ENCODE peak calls at places on chromosomes 11 and 22, in six cellular contexts. X is transverse colon, O is esophagus squamous epithelium, N is ovary, W is heart left ventricle, F is spleen. G is an unnamed sample.

GRCh38 chr11:119584193-119585037 is 144.6 kb downstream of the NECTIN1 start:
- DNase-seq in X (no peak), O (no peak), N (no peak), W (peak), F (no peak), G (peak)

GRCh38 chr11:2186669-2187266 is 15.2 kb upstream of the TH start:
- DNase-seq in X (peak), O (no peak), N (no peak), W (no peak), F (no peak), G (no peak)

GRCh38 chr11:7513210-7514098 is at the start of gene PPFIBP2:
- DNase-seq in X (peak), O (no peak), N (peak), W (peak), F (peak), G (peak)

GRCh38 chr11:2091112-2091746 is 48.0 kb downstream of the IGF2 start:
- DNase-seq in X (no peak), O (no peak), N (no peak), W (no peak), F (peak), G (peak)

GRCh38 chr11:12569499-12570040 is 104.7 kb upstream of the TEAD1 start:
- DNase-seq in X (no peak), O (no peak), N (no peak), W (no peak), F (no peak), G (no peak)

GRCh38 chr11:133719532-133720235 is 125.6 kb downstream of the SPATA19 start:
- DNase-seq in X (no peak), O (no peak), N (no peak), W (no peak), F (no peak), G (no peak)

GRCh38 chr11:74462009-74462408 is 5.3 kb downstream of the KCNE3 start:
- DNase-seq in X (peak), O (no peak), N (peak), W (peak), F (peak), G (peak)

GRCh38 chr11:84824624-84825023 is 802.5 kb downstream of the DLG2 start:
- DNase-seq in X (no peak), O (no peak), N (no peak), W (no peak), F (no peak), G (no peak)

GRCh38 chr22:46905415-46905814 is 143.0 kb downstream of the TBC1D22A start:
- DNase-seq in X (no peak), O (no peak), N (no peak), W (no peak), F (no peak), G (no peak)

GRCh38 chr11:3747704-3748103 is 49.6 kb downstream of the NUP98 start:
- DNase-seq in X (no peak), O (no peak), N (no peak), W (no peak), F (no peak), G (no peak)

GRCh38 chr11:2518112-2518982 is 73.5 kb downstream of the KCNQ1 start:
- DNase-seq in X (peak), O (no peak), N (peak), W (peak), F (peak), G (peak)

GRCh38 chr11:32231909-32232493 is 141.1 kb downstream of the RCN1 start:
- DNase-seq in X (no peak), O (no peak), N (no peak), W (no peak), F (no peak), G (no peak)

GRCh38 chr11:9535189-9535781 is 38.2 kb upstream of the WEE1 start:
- DNase-seq in X (peak), O (no peak), N (no peak), W (peak), F (peak), G (peak)

GRCh38 chr11:116691779-116692178 is 81.0 kb downstream of the BUD13 start:
- DNase-seq in X (peak), O (no peak), N (peak), W (peak), F (peak), G (peak)

GRCh38 chr22:24810043-24810749 is 4.2 kb downstream of the SGSM1 start:
- DNase-seq in X (no peak), O (no peak), N (no peak), W (no peak), F (no peak), G (peak)

GRCh38 chr11:124920870-124921609 is 2.0 kb downstream of the HEPN1 start:
- DNase-seq in X (peak), O (no peak), N (peak), W (peak), F (peak), G (peak)

GRCh38 chr22:32562396-32562795 is 87.8 kb downstream of the FBXO7 start:
- DNase-seq in X (no peak), O (no peak), N (no peak), W (no peak), F (no peak), G (peak)

GRCh38 chr11:7300281-7300680 is 48.6 kb downstream of the SYT9 start:
- DNase-seq in X (no peak), O (no peak), N (no peak), W (no peak), F (no peak), G (no peak)

GRCh38 chr11:123570939-123571590 is 83.4 kb downstream of the SCN3B start:
- DNase-seq in X (no peak), O (no peak), N (no peak), W (no peak), F (no peak), G (no peak)

GRCh38 chr11:76217653-76218160 is 11.4 kb upstream of the WNT11 start:
- DNase-seq in X (no peak), O (no peak), N (no peak), W (peak), F (no peak), G (no peak)

GRCh38 chr11:95519912-95520311 is 269.7 kb downstream of the FAM76B start:
- DNase-seq in X (no peak), O (no peak), N (no peak), W (no peak), F (no peak), G (no peak)

GRCh38 chr11:97667057-97667456 is 1277.2 kb downstream of the JRKL start:
- DNase-seq in X (no peak), O (no peak), N (no peak), W (no peak), F (no peak), G (no peak)

GRCh38 chr11:106389096-106389495 is 311.6 kb downstream of the AASDHPPT start:
- DNase-seq in X (no peak), O (no peak), N (no peak), W (no peak), F (no peak), G (no peak)

GRCh38 chr11:119599864-119600593 is 129.0 kb downstream of the NECTIN1 start:
- DNase-seq in X (no peak), O (no peak), N (no peak), W (no peak), F (no peak), G (no peak)

GRCh38 chr11:12719221-12719620 is 45.0 kb downstream of the TEAD1 start:
- DNase-seq in X (no peak), O (no peak), N (no peak), W (no peak), F (no peak), G (no peak)

GRCh38 chr11:2534957-2535672 is 90.3 kb downstream of the KCNQ1 start:
- DNase-seq in X (peak), O (no peak), N (no peak), W (peak), F (peak), G (peak)

GRCh38 chr22:37545703-37546435 is 14.4 kb upstream of the CDC42EP1 start:
- DNase-seq in X (peak), O (no peak), N (peak), W (peak), F (peak), G (peak)

GRCh38 chr11:1041936-1042608 is 5.6 kb upstream of the MUC6 start:
- DNase-seq in X (peak), O (no peak), N (no peak), W (peak), F (peak), G (peak)

GRCh38 chr11:73752903-73753302 is 8.0 kb downstream of the RAB6A start:
- DNase-seq in X (no peak), O (no peak), N (peak), W (no peak), F (no peak), G (no peak)

GRCh38 chr22:44438481-44439131 is 59.4 kb downstream of the RTL6 start:
- DNase-seq in X (no peak), O (no peak), N (no peak), W (no peak), F (peak), G (peak)

GRCh38 chr11:2562897-2563215 is 118.0 kb downstream of the KCNQ1 start:
- DNase-seq in X (no peak), O (no peak), N (no peak), W (no peak), F (no peak), G (no peak)

GRCh38 chr11:67138922-67139321 is 19.9 kb downstream of the KDM2A start:
- DNase-seq in X (no peak), O (no peak), N (no peak), W (no peak), F (no peak), G (no peak)

GRCh38 chr11:76791861-76792260 is 8.7 kb downstream of the TSKU start:
- DNase-seq in X (no peak), O (no peak), N (peak), W (no peak), F (peak), G (peak)

GRCh38 chr22:37284807-37285355 is 2.6 kb downstream of the CYTH4 start:
- DNase-seq in X (peak), O (no peak), N (no peak), W (peak), F (peak), G (peak)

GRCh38 chr22:41256254-41256897 is 15.6 kb upstream of the CHADL start:
- DNase-seq in X (no peak), O (no peak), N (no peak), W (no peak), F (no peak), G (no peak)

GRCh38 chr11:116972692-116973091 is 125.5 kb downstream of the SIK3 start:
- DNase-seq in X (no peak), O (no peak), N (no peak), W (no peak), F (no peak), G (no peak)

GRCh38 chr11:17209939-17210245 is 2.1 kb upstream of the PIK3C2A start:
- DNase-seq in X (no peak), O (no peak), N (no peak), W (no peak), F (no peak), G (no peak)

DNA sequence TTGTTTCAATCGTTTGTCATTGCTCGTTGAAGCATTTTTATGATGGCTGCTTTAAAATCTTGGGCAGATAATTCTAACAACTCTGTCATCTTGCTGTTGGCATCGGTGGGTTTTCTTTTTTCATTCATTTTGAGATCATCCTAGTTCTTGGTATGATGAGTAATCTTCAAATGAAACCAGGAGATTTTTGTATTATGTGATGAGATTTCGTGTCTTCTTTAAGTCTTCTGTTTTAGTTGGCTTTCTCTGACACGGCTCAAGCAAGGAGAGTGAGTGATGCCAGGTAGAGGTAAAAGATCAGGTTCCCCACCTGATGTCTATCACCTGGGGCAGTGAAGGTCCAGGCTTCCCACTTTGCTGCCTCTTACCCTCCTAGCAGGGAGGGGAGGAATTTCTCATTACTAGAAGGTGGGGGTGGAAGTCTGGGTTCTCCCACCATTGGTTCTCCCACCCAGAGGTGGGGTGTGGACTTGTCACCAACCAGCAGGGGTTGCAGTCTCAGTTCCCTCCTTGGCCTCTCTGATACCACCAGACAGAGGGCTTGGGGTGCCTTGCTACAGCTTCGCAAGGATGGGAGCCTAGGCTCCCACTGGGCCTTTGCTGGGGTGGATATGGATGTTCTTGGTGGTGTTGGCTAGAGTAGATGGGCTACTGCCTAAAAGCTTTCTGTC is 12.9 kb downstream of the CDC45 start:
- DNase-seq in X (no peak), O (no peak), N (no peak), W (no peak), F (no peak), G (no peak)
- TF ChIP-seq POLR2A in X (no peak), O (no peak), N (no peak), W (no peak), F (no peak), G (no peak)

GRCh38 chr22:50008151-50009040 is 4.2 kb downstream of the IL17REL start:
- DNase-seq in X (peak), O (no peak), N (no peak), W (no peak), F (no peak), G (no peak)
- H3K27ac ChIP-seq in X (no peak), O (no peak), N (no peak), W (no peak), F (no peak), G (no peak)

GRCh38 chr11:64765841-64766682 is 6.3 kb upstream of the PYGM start:
- DNase-seq in X (no peak), O (no peak), N (peak), W (no peak), F (peak), G (peak)
- TF ChIP-seq POLR2A in X (no peak), O (no peak), N (no peak), W (no peak), F (no peak), G (no peak)

DNA sequence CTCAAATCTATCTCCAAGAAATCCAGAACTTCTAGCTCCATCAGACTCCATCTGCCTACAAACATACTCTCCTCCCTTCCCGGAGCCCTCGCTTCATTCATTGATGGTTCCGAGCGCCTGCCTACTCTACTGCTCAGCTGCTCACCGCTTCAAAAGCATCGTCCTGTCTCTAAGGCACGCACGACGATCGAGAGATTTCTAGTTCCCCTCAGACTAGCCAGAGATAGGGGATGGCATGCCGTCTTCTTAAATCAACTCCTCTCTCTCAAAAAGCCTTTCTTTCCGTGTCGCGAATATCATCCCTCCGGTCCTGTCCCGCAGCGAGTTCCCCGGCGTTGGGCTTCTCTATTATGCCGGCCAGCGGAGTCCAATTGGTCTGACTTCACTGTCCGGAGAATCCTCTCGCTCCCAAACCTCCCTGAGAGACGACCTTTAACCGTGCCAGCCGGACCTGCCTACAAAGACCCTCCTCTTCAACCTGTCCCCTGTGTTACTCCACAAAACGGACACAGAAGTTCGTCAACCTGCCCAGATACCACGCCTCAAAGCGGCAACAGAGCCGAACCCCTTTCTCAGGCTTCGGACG is 592 bp downstream of the EEF1G start:
- DNase-seq in X (no peak), O (no peak), N (no peak), W (no peak), F (no peak), G (peak)
- H3K27ac ChIP-seq in X (peak), O (peak), N (peak), W (peak), F (peak), G (peak)

GRCh38 chr11:87743002-87743401 is 432.2 kb downstream of the RAB38 start:
- DNase-seq in X (no peak), O (no peak), N (no peak), W (no peak), F (no peak), G (no peak)

GRCh38 chr11:87740513-87740912 is 434.7 kb downstream of the RAB38 start:
- DNase-seq in X (no peak), O (no peak), N (no peak), W (no peak), F (no peak), G (no peak)

GRCh38 chr11:87739766-87740165 is 435.5 kb downstream of the RAB38 start:
- DNase-seq in X (no peak), O (no peak), N (no peak), W (no peak), F (no peak), G (no peak)

GRCh38 chr11:87736928-87737327 is 438.3 kb downstream of the RAB38 start:
- DNase-seq in X (no peak), O (no peak), N (no peak), W (no peak), F (no peak), G (no peak)

DNA sequence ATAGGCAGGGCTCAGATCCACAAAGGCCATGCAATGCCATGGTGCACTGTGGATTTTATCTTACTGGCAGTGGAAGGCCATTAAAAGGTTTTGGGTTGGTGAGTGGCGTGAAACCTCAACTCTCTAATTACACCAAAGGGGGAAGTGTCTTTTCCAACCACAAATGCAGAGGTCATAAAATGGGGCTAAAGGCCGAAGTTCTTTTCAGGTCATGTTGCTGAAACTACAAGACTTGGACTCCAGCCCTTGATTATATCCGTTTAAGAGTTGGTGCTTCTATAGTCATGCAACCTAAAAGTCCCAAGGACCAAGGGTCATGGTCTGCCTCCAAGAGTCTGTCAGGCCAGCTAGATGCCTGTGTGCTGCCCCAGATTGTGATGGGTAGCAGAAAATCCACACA is 434.3 kb downstream of the RAB38 start:
- DNase-seq in X (no peak), O (no peak), N (no peak), W (no peak), F (no peak), G (no peak)
- TF ChIP-seq POLR2A in X (no peak), O (no peak), N (no peak), W (no peak), F (no peak), G (no peak)

GRCh38 chr22:43292633-43293025 is 50.5 kb downstream of the SCUBE1 start:
- DNase-seq in X (no peak), O (no peak), N (no peak), W (no peak), F (no peak), G (no peak)
- H3K27ac ChIP-seq in X (peak), O (peak), N (no peak), W (no peak), F (peak), G (no peak)